ENCODE peak calls at places on chromosomes 4 and X, in seven cellular contexts. B is HS-5; T is HT1080; N is CD8-positive, alpha-beta memory T cell; U is A172; V is Karpas-422; Y is dorsolateral prefrontal cortex. D is an unnamed sample.

GRCh38 chr4:38872620-38873019 is 5.0 kb downstream of the FAM114A1 start:
- DNase-seq in B (no peak), T (no peak), N (no peak), U (no peak), V (no peak), Y (no peak), D (no peak)

GRCh38 chrX:120446503-120446902 is 22.6 kb downstream of the LAMP2 start:
- DNase-seq in B (no peak), T (peak; percentile 73), N (no peak), U (peak; percentile 34), V (peak; percentile 32), Y (no peak), D (no peak)

GRCh38 chr4:184376923-184377322 is 97.4 kb downstream of the IRF2 start:
- DNase-seq in B (no peak), T (no peak), N (no peak), U (no peak), V (no peak), Y (no peak), D (no peak)

GRCh38 chrX:38859602-38860001 is 58.3 kb downstream of the MID1IP1 start:
- DNase-seq in B (no peak), T (peak; percentile 39), N (no peak), U (peak; percentile 1), V (no peak), Y (no peak), D (no peak)

GRCh38 chr4:94852601-94853000 is 94.8 kb downstream of the BMPR1B start:
- DNase-seq in B (no peak), T (no peak), N (no peak), U (no peak), V (no peak), Y (no peak), D (no peak)

GRCh38 chr4:60847614-60848013 is 352.5 kb upstream of the ADGRL3 start:
- DNase-seq in B (no peak), T (no peak), N (no peak), U (no peak), V (no peak), Y (no peak), D (no peak)

GRCh38 chr4:167721574-167721973 is 370.8 kb upstream of the ANXA10 start:
- DNase-seq in B (no peak), T (peak; percentile 5), N (no peak), U (no peak), V (no peak), Y (no peak), D (no peak)

GRCh38 chr4:94976371-94977011 is 218.7 kb downstream of the BMPR1B start:
- DNase-seq in B (peak; percentile 77), T (peak; percentile 81), N (no peak), U (peak; percentile 38), V (no peak), Y (no peak), D (no peak)

GRCh38 chr4:47373174-47373573 is 90.3 kb downstream of the COMMD8 start:
- DNase-seq in B (no peak), T (no peak), N (no peak), U (no peak), V (no peak), Y (no peak), D (no peak)

GRCh38 chrX:14694631-14695030 is 165.3 kb downstream of the GLRA2 start:
- DNase-seq in B (no peak), T (peak; percentile 0), N (no peak), U (peak; percentile 23), V (no peak), Y (no peak), D (no peak)

GRCh38 chr4:147683172-147683571 is 791 bp downstream of the PRMT9 start:
- DNase-seq in B (no peak), T (no peak), N (no peak), U (peak; percentile 2), V (peak; percentile 71), Y (no peak), D (no peak)

GRCh38 chrX:116239944-116240391 is 69.4 kb downstream of the AGTR2 start:
- DNase-seq in B (no peak), T (peak; percentile 52), N (no peak), U (peak; percentile 6), V (no peak), Y (no peak), D (no peak)

GRCh38 chr4:96599752-96600151 is 759.9 kb downstream of the PDHA2 start:
- DNase-seq in B (no peak), T (no peak), N (no peak), U (no peak), V (no peak), Y (no peak), D (no peak)

GRCh38 chr4:147678796-147679549 is 5.0 kb downstream of the PRMT9 start:
- DNase-seq in B (no peak), T (no peak), N (no peak), U (no peak), V (peak; percentile 54), Y (no peak), D (no peak)

GRCh38 chrX:68146054-68146453 is 287.2 kb downstream of the OPHN1 start:
- DNase-seq in B (no peak), T (peak; percentile 60), N (no peak), U (peak; percentile 33), V (peak; percentile 67), Y (no peak), D (no peak)

GRCh38 chr4:11503166-11503565 is 74.5 kb upstream of the HS3ST1 start:
- DNase-seq in B (no peak), T (no peak), N (no peak), U (no peak), V (no peak), Y (no peak), D (no peak)

GRCh38 chr4:6469898-6470501 is 2.4 kb downstream of the PPP2R2C start:
- DNase-seq in B (no peak), T (no peak), N (no peak), U (no peak), V (no peak), Y (peak; percentile 25), D (no peak)

GRCh38 chrX:29434939-29435338 is 780.4 kb upstream of the MAGEB2 start:
- DNase-seq in B (no peak), T (no peak), N (no peak), U (no peak), V (no peak), Y (no peak), D (no peak)

GRCh38 chr4:38094419-38094818 is 134.2 kb downstream of the PTTG2 start:
- DNase-seq in B (no peak), T (no peak), N (no peak), U (no peak), V (no peak), Y (no peak), D (no peak)

GRCh38 chr4:87018751-87019150 is 83.9 kb downstream of the AFF1 start:
- DNase-seq in B (no peak), T (no peak), N (no peak), U (no peak), V (no peak), Y (no peak), D (no peak)

GRCh38 chr4:38308728-38309315 is 348.6 kb downstream of the PTTG2 start:
- DNase-seq in B (peak; percentile 30), T (peak; percentile 85), N (no peak), U (peak; percentile 71), V (no peak), Y (no peak), D (no peak)

GRCh38 chrX:137568741-137569469 is 3.0 kb downstream of the ZIC3 start:
- DNase-seq in B (no peak), T (no peak), N (no peak), U (no peak), V (no peak), Y (no peak), D (no peak)

GRCh38 chr4:108446554-108446953 is 173.8 kb upstream of the RPL34 start:
- DNase-seq in B (no peak), T (no peak), N (no peak), U (no peak), V (no peak), Y (no peak), D (no peak)

GRCh38 chr4:177225605-177226004 is 84.1 kb upstream of the NEIL3 start:
- DNase-seq in B (no peak), T (no peak), N (no peak), U (no peak), V (no peak), Y (no peak), D (no peak)

GRCh38 chr4:1618438-1618837 is 65.7 kb downstream of the FAM53A start:
- DNase-seq in B (no peak), T (no peak), N (no peak), U (no peak), V (no peak), Y (no peak), D (no peak)

GRCh38 chr4:133186845-133187244 is 37.8 kb downstream of the PCDH10 start:
- DNase-seq in B (no peak), T (peak; percentile 6), N (no peak), U (peak; percentile 57), V (no peak), Y (no peak), D (no peak)

GRCh38 chr4:7294176-7294756 is 101.9 kb downstream of the SORCS2 start:
- DNase-seq in B (no peak), T (no peak), N (no peak), U (no peak), V (peak; percentile 56), Y (no peak), D (no peak)